ENCODE peak calls at places on chromosomes 7 and 10, in six cellular contexts. R is IMR-90, N is Peyer's patch, K is esophagus squamous epithelium, B is transverse colon, E is tibial nerve. D is an unnamed sample.

GRCh38 chr7:117020605-117021002 is 67.3 kb downstream of the ST7 start:
- DNase-seq in E (no peak), N (no peak), B (no peak), K (no peak), R (no peak), D (no peak)

GRCh38 chr10:88994034-88994433 is 3.4 kb downstream of the FAS start:
- DNase-seq in E (no peak), R (peak; percentile 29), K (no peak), N (no peak), B (no peak), D (no peak)

GRCh38 chr7:81801532-81801931 is 31.7 kb upstream of the HGF start:
- DNase-seq in R (no peak), N (no peak), K (no peak), E (no peak), B (no peak), D (no peak)

GRCh38 chr10:119333146-119333792 is 125.9 kb downstream of the GRK5 start:
- DNase-seq in K (no peak), N (peak; percentile 33), E (no peak), R (peak; percentile 70), B (no peak), D (no peak)

GRCh38 chr10:113007343-113007771 is 57.3 kb downstream of the TCF7L2 start:
- DNase-seq in B (no peak), K (no peak), E (no peak), R (no peak), N (no peak), D (no peak)

GRCh38 chr10:11881477-11882417 is 58.6 kb downstream of the PROSER2 start:
- DNase-seq in E (no peak), B (peak; percentile 37), N (no peak), K (no peak), R (peak; percentile 23), D (no peak)

GRCh38 chr7:140289804-140290203 is 108.5 kb downstream of the SLC37A3 start:
- DNase-seq in E (no peak), B (no peak), K (no peak), R (no peak), N (no peak), D (no peak)

GRCh38 chr7:28554791-28555471 is 142.6 kb downstream of the CREB5 start:
- DNase-seq in B (no peak), R (no peak), N (no peak), E (no peak), K (no peak), D (no peak)

GRCh38 chr7:130996841-130997231 is 262.8 kb upstream of the KLF14 start:
- DNase-seq in N (peak; percentile 70), R (peak; percentile 61), E (no peak), K (no peak), B (peak; percentile 81), D (no peak)

GRCh38 chr7:146902728-146903127 is 786.1 kb downstream of the CNTNAP2 start:
- DNase-seq in R (no peak), E (no peak), N (no peak), B (no peak), K (no peak), D (no peak)

GRCh38 chr7:120554960-120555571 is 282.1 kb downstream of the KCND2 start:
- DNase-seq in K (no peak), B (no peak), E (no peak), R (peak; percentile 47), N (no peak), D (no peak)

GRCh38 chr10:124971276-124971675 is 29.4 kb downstream of the ZRANB1 start:
- DNase-seq in N (no peak), K (no peak), B (no peak), E (no peak), R (no peak), D (no peak)

GRCh38 chr10:18424200-18424599 is 227.2 kb downstream of the NSUN6 start:
- DNase-seq in B (no peak), R (no peak), E (no peak), K (no peak), N (no peak), D (no peak)

GRCh38 chr10:122861724-122862161 is 16.1 kb upstream of the CUZD1 start:
- DNase-seq in B (no peak), K (no peak), N (no peak), E (no peak), R (peak; percentile 77), D (no peak)

GRCh38 chr7:159049266-159050025 is 95.2 kb downstream of the VIPR2 start:
- DNase-seq in N (no peak), B (no peak), R (no peak), K (no peak), E (no peak), D (no peak)

GRCh38 chr10:121797490-121797889 is 130.3 kb downstream of the ATE1 start:
- DNase-seq in E (no peak), N (no peak), K (no peak), R (no peak), B (no peak), D (no peak)

GRCh38 chr10:72830625-72831024 is 62.9 kb upstream of the OIT3 start:
- DNase-seq in E (no peak), B (no peak), K (no peak), N (no peak), R (no peak), D (no peak)

GRCh38 chr10:113167702-113168101 is 217.7 kb downstream of the TCF7L2 start:
- DNase-seq in N (no peak), K (no peak), B (no peak), R (no peak), E (no peak), D (no peak)

DNA sequence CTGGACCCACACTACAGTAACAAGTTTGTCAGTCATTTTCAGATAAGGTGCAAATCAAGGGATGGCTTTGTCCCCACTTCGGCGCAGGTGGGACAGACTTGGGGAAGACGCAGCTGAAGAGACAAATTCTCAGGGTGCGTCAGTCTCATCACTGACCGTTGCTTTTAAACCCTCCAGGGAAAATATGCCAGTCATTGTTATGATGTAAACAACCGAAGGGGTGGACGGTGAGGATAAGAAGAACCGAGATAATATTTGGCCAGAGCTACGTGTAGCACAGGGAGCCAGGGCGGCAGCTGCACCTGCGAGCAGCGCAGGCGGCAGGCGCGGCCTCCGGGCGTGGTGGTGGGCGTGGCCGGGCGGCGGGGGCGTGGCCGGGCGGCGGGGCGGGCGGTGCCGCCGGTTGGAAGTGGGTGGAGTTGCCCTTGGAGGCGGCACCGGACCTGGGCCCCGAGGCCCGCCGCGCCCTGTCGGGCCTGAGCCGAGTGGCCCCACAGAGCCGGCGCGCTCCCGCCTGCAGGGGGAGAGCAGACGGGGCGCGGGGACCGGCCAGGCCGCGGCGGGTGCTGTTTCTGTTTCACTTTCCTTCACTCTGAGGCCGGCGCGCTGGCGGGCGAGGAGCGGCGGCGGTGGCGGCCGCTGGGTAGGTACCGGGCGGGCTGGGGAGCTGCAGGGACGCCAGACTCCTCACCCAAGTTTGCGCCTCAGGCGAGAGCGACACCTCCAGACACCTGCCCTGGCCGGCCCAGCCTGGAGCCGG is at the start of gene PCGF5:
- DNase-seq in K (peak; percentile 53), B (peak; percentile 95), N (peak; percentile 96), R (peak; percentile 85), E (peak; percentile 74), D (peak; percentile 90)
- TF ChIP-seq POLR2A in K (no peak), B (peak; percentile 87), N (peak; percentile 82), R (peak; percentile 72), E (peak; percentile 64), D (peak; percentile 47)

GRCh38 chr10:93687737-93688136 is 14.7 kb downstream of the FRA10AC1 start:
- DNase-seq in N (no peak), E (no peak), R (no peak), K (no peak), B (no peak), D (no peak)
- TF ChIP-seq POLR2A in N (no peak), E (no peak), R (no peak), K (no peak), B (no peak), D (no peak)

DNA sequence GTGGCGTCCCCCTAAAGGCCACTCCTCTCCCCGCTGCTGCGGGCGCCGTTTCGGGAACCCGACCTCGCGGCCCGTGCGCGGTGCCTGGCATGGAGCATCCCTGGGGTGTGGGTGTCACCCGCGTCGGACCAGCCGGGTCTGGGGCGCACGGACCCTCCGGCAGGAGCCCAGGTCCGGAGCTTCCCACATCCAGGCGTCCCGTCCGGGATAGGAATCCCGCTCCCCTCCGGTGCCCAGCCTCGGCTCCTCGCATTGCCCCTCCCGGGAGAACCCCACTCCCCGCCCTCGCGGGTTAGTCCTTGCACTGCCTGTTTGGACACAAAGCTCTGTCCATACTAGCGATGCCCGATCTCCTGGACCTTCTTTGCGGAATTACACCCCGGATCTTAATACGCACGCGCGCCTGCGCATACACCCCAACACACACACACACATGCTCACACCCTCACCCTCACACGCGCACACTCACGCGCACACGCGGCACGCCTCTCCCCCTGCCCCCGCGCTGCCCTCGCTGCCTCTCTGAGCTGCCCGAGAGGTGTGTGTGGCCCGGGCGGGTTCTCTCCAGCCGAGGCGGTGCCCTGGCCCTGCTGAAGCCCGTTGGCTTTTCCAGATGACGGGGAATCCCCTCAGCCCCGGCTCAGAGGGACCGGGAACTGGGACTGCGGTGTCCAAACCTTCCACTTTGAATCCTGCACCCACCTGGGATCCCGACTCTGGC is 925 bp downstream of the MTURN start:
- DNase-seq in R (peak; percentile 62), B (peak; percentile 63), N (peak; percentile 73), E (peak; percentile 66), K (no peak), D (peak; percentile 54)
- TF ChIP-seq POLR2A in R (no peak), B (no peak), N (no peak), E (peak; percentile 65), K (no peak), D (no peak)

DNA sequence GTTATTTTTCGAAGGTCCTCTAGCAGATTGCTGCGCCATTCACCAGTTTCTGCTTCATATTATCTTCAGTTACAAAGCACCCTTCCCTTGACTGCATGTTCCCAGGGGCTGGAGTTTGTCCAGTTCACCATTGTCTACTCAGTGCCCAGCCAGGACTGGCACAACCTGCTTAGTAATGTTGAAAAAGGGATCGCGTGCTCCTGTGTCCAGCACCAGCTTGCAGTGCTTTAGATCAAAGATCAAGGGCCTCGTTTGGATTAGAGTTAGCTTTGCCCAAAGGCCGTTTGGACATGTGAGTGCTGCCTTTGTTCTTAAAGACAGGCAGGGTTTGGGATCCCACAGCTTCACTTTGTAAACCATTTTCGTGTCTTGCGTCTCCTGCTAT is 867 bp downstream of the ATP6V0E2 start:
- DNase-seq in R (no peak), K (no peak), E (no peak), B (no peak), N (no peak), D (no peak)
- TF ChIP-seq POLR2A in R (no peak), K (no peak), E (no peak), B (no peak), N (no peak), D (no peak)

GRCh38 chr7:143884978-143885559 is 16.9 kb downstream of the TCAF1 start:
- DNase-seq in N (no peak), B (no peak), R (peak; percentile 72), E (no peak), K (no peak), D (peak; percentile 72)
- TF ChIP-seq POLR2A in N (no peak), B (no peak), R (no peak), E (no peak), K (no peak), D (no peak)

GRCh38 chr7:1567082-1567771 is 2.6 kb downstream of the PSMG3 start:
- DNase-seq in N (peak; percentile 86), E (peak; percentile 40), B (peak; percentile 55), K (no peak), R (peak; percentile 79), D (no peak)
- TF ChIP-seq POLR2A in N (peak; percentile 70), E (no peak), B (peak; percentile 66), K (no peak), R (no peak), D (no peak)